ENCODE peak calls at places on chromosomes 11 and 22, in four cellular contexts. One of them, this sample, is unnamed.

GRCh38 chr22:20169253-20169822 is 18.5 kb upstream of the CCDC188 start:
- DNase-seq in CD4-positive, alpha-beta T cell: no peak
- DNase-seq in epithelial cell of esophagus: no peak
- DNase-seq in foreskin keratinocyte: no peak
- DNase-seq in this sample: no peak

GRCh38 chr11:10233581-10233980 is 60.4 kb downstream of the SBF2 start:
- DNase-seq in CD4-positive, alpha-beta T cell: no peak
- DNase-seq in epithelial cell of esophagus: peak
- DNase-seq in foreskin keratinocyte: peak
- DNase-seq in this sample: no peak

GRCh38 chr11:65448074-65448417 is 25.4 kb downstream of the NEAT1 start:
- DNase-seq in CD4-positive, alpha-beta T cell: no peak
- DNase-seq in epithelial cell of esophagus: no peak
- DNase-seq in foreskin keratinocyte: no peak
- DNase-seq in this sample: no peak

GRCh38 chr11:9838229-9838628 is 174.4 kb downstream of the SWAP70 start:
- DNase-seq in CD4-positive, alpha-beta T cell: no peak
- DNase-seq in epithelial cell of esophagus: no peak
- DNase-seq in foreskin keratinocyte: peak
- DNase-seq in this sample: no peak

GRCh38 chr11:409008-409599 is 5.7 kb downstream of the SIGIRR start:
- DNase-seq in CD4-positive, alpha-beta T cell: no peak
- DNase-seq in epithelial cell of esophagus: no peak
- DNase-seq in foreskin keratinocyte: no peak
- DNase-seq in this sample: no peak

GRCh38 chr11:91946397-91947090 is 278.1 kb upstream of the FAT3 start:
- DNase-seq in CD4-positive, alpha-beta T cell: no peak
- DNase-seq in epithelial cell of esophagus: no peak
- DNase-seq in foreskin keratinocyte: no peak
- DNase-seq in this sample: no peak

GRCh38 chr11:103594283-103594682 is 442.2 kb upstream of the DDI1 start:
- DNase-seq in CD4-positive, alpha-beta T cell: no peak
- DNase-seq in epithelial cell of esophagus: peak
- DNase-seq in foreskin keratinocyte: peak
- DNase-seq in this sample: no peak

GRCh38 chr11:70034740-70035365 is 43.3 kb upstream of the ANO1 start:
- DNase-seq in CD4-positive, alpha-beta T cell: no peak
- DNase-seq in epithelial cell of esophagus: no peak
- DNase-seq in foreskin keratinocyte: no peak
- DNase-seq in this sample: no peak

GRCh38 chr22:46224044-46224746 is 25.9 kb downstream of the CDPF1 start:
- DNase-seq in CD4-positive, alpha-beta T cell: no peak
- DNase-seq in epithelial cell of esophagus: no peak
- DNase-seq in foreskin keratinocyte: no peak
- DNase-seq in this sample: no peak

GRCh38 chr11:92384807-92385206 is 160.2 kb downstream of the FAT3 start:
- DNase-seq in CD4-positive, alpha-beta T cell: no peak
- DNase-seq in epithelial cell of esophagus: no peak
- DNase-seq in foreskin keratinocyte: no peak
- DNase-seq in this sample: no peak

GRCh38 chr11:10511046-10511711 is 29.8 kb downstream of the RNF141 start:
- DNase-seq in CD4-positive, alpha-beta T cell: no peak
- DNase-seq in epithelial cell of esophagus: no peak
- DNase-seq in foreskin keratinocyte: no peak
- DNase-seq in this sample: no peak

GRCh38 chr22:44622147-44622427 is 79.9 kb upstream of the PRR5 start:
- DNase-seq in CD4-positive, alpha-beta T cell: peak
- DNase-seq in epithelial cell of esophagus: peak
- DNase-seq in foreskin keratinocyte: no peak
- DNase-seq in this sample: peak

GRCh38 chr22:39148727-39149535 is 3.5 kb downstream of the CBX7 start:
- DNase-seq in CD4-positive, alpha-beta T cell: peak
- DNase-seq in epithelial cell of esophagus: no peak
- DNase-seq in foreskin keratinocyte: no peak
- DNase-seq in this sample: no peak

GRCh38 chr11:33161120-33162005 is at the start of gene CSTF3:
- DNase-seq in CD4-positive, alpha-beta T cell: peak
- DNase-seq in epithelial cell of esophagus: peak
- DNase-seq in foreskin keratinocyte: peak
- DNase-seq in this sample: peak

GRCh38 chr22:25172153-25172552 is 27.5 kb upstream of the CRYBB3 start:
- DNase-seq in CD4-positive, alpha-beta T cell: no peak
- DNase-seq in epithelial cell of esophagus: peak
- DNase-seq in foreskin keratinocyte: no peak
- DNase-seq in this sample: no peak

GRCh38 chr11:69972351-69972802 is 105.7 kb upstream of the ANO1 start:
- DNase-seq in CD4-positive, alpha-beta T cell: peak
- DNase-seq in epithelial cell of esophagus: no peak
- DNase-seq in foreskin keratinocyte: no peak
- DNase-seq in this sample: no peak

GRCh38 chr11:131465746-131466145 is 95.3 kb downstream of the NTM start:
- DNase-seq in CD4-positive, alpha-beta T cell: no peak
- DNase-seq in epithelial cell of esophagus: no peak
- DNase-seq in foreskin keratinocyte: no peak
- DNase-seq in this sample: no peak

GRCh38 chr11:15685311-15685710 is 570.6 kb downstream of the INSC start:
- DNase-seq in CD4-positive, alpha-beta T cell: no peak
- DNase-seq in epithelial cell of esophagus: no peak
- DNase-seq in foreskin keratinocyte: no peak
- DNase-seq in this sample: no peak

GRCh38 chr11:35412285-35412684 is 7.1 kb downstream of the SLC1A2 start:
- DNase-seq in CD4-positive, alpha-beta T cell: no peak
- DNase-seq in epithelial cell of esophagus: no peak
- DNase-seq in foreskin keratinocyte: no peak
- DNase-seq in this sample: no peak

GRCh38 chr11:79342686-79343085 is 98.1 kb downstream of the TENM4 start:
- DNase-seq in CD4-positive, alpha-beta T cell: no peak
- DNase-seq in epithelial cell of esophagus: no peak
- DNase-seq in foreskin keratinocyte: no peak
- DNase-seq in this sample: no peak

GRCh38 chr11:18633256-18634139 is 644 bp downstream of the SPTY2D1 start:
- DNase-seq in CD4-positive, alpha-beta T cell: peak
- DNase-seq in epithelial cell of esophagus: no peak
- DNase-seq in foreskin keratinocyte: no peak
- DNase-seq in this sample: no peak

GRCh38 chr22:44505796-44506354 is 7.8 kb upstream of the RTL6 start:
- DNase-seq in CD4-positive, alpha-beta T cell: no peak
- DNase-seq in epithelial cell of esophagus: no peak
- DNase-seq in foreskin keratinocyte: no peak
- DNase-seq in this sample: no peak

GRCh38 chr11:27209562-27210005 is 153.4 kb downstream of the CCDC34 start:
- DNase-seq in CD4-positive, alpha-beta T cell: no peak
- DNase-seq in epithelial cell of esophagus: peak
- DNase-seq in foreskin keratinocyte: peak
- DNase-seq in this sample: no peak

GRCh38 chr22:37019309-37020191 is at the start of the genes MPST and TST:
- DNase-seq in CD4-positive, alpha-beta T cell: no peak
- DNase-seq in epithelial cell of esophagus: peak
- DNase-seq in foreskin keratinocyte: no peak
- DNase-seq in this sample: peak

GRCh38 chr11:119433369-119433749 is 10.4 kb upstream of the THY1 start:
- DNase-seq in CD4-positive, alpha-beta T cell: no peak
- DNase-seq in epithelial cell of esophagus: peak
- DNase-seq in foreskin keratinocyte: peak
- DNase-seq in this sample: no peak

GRCh38 chr22:48902983-48903650 is 924.6 kb downstream of the BRD1 start:
- DNase-seq in CD4-positive, alpha-beta T cell: no peak
- DNase-seq in epithelial cell of esophagus: no peak
- DNase-seq in foreskin keratinocyte: no peak
- DNase-seq in this sample: no peak

GRCh38 chr11:8382436-8383053 is 118.9 kb upstream of the LMO1 start:
- DNase-seq in CD4-positive, alpha-beta T cell: no peak
- DNase-seq in epithelial cell of esophagus: peak
- DNase-seq in foreskin keratinocyte: peak
- DNase-seq in this sample: no peak

GRCh38 chr11:113833151-113833550 is 42.2 kb downstream of the USP28 start:
- DNase-seq in CD4-positive, alpha-beta T cell: no peak
- DNase-seq in epithelial cell of esophagus: no peak
- DNase-seq in foreskin keratinocyte: no peak
- DNase-seq in this sample: no peak

GRCh38 chr11:44993971-44994705 is 43.5 kb upstream of the TP53I11 start:
- DNase-seq in CD4-positive, alpha-beta T cell: no peak
- DNase-seq in epithelial cell of esophagus: no peak
- DNase-seq in foreskin keratinocyte: no peak
- DNase-seq in this sample: no peak

GRCh38 chr11:19079643-19080440 is 19.3 kb upstream of the MRGPRX2 start:
- DNase-seq in CD4-positive, alpha-beta T cell: no peak
- DNase-seq in epithelial cell of esophagus: peak
- DNase-seq in foreskin keratinocyte: peak
- DNase-seq in this sample: no peak

GRCh38 chr22:38110863-38111852 is 674 bp upstream of the BAIAP2L2 start:
- DNase-seq in CD4-positive, alpha-beta T cell: no peak
- DNase-seq in epithelial cell of esophagus: peak
- DNase-seq in foreskin keratinocyte: no peak
- DNase-seq in this sample: no peak
- TF ChIP-seq CTCF in CD4-positive, alpha-beta T cell: no peak
- TF ChIP-seq CTCF in epithelial cell of esophagus: no peak
- TF ChIP-seq CTCF in foreskin keratinocyte: no peak
- TF ChIP-seq CTCF in this sample: no peak

GRCh38 chr11:132943737-132944556 is 588.4 kb downstream of the OPCML start:
- DNase-seq in CD4-positive, alpha-beta T cell: no peak
- DNase-seq in epithelial cell of esophagus: no peak
- DNase-seq in foreskin keratinocyte: no peak
- DNase-seq in this sample: no peak
- TF ChIP-seq CTCF in CD4-positive, alpha-beta T cell: no peak
- TF ChIP-seq CTCF in epithelial cell of esophagus: no peak
- TF ChIP-seq CTCF in foreskin keratinocyte: no peak
- TF ChIP-seq CTCF in this sample: no peak

GRCh38 chr22:42743501-42743991 is 22.9 kb upstream of the A4GALT start:
- DNase-seq in CD4-positive, alpha-beta T cell: no peak
- DNase-seq in epithelial cell of esophagus: peak
- DNase-seq in foreskin keratinocyte: no peak
- DNase-seq in this sample: no peak

GRCh38 chr22:42742940-42743339 is 22.3 kb upstream of the A4GALT start:
- DNase-seq in CD4-positive, alpha-beta T cell: no peak
- DNase-seq in epithelial cell of esophagus: no peak
- DNase-seq in foreskin keratinocyte: no peak
- DNase-seq in this sample: no peak

GRCh38 chr22:42745118-42745517 is 24.4 kb upstream of the A4GALT start:
- DNase-seq in CD4-positive, alpha-beta T cell: no peak
- DNase-seq in epithelial cell of esophagus: peak
- DNase-seq in foreskin keratinocyte: no peak
- DNase-seq in this sample: no peak

GRCh38 chr22:42752230-42752746 is 31.6 kb upstream of the A4GALT start:
- DNase-seq in CD4-positive, alpha-beta T cell: no peak
- DNase-seq in epithelial cell of esophagus: no peak
- DNase-seq in foreskin keratinocyte: no peak
- DNase-seq in this sample: no peak

DNA sequence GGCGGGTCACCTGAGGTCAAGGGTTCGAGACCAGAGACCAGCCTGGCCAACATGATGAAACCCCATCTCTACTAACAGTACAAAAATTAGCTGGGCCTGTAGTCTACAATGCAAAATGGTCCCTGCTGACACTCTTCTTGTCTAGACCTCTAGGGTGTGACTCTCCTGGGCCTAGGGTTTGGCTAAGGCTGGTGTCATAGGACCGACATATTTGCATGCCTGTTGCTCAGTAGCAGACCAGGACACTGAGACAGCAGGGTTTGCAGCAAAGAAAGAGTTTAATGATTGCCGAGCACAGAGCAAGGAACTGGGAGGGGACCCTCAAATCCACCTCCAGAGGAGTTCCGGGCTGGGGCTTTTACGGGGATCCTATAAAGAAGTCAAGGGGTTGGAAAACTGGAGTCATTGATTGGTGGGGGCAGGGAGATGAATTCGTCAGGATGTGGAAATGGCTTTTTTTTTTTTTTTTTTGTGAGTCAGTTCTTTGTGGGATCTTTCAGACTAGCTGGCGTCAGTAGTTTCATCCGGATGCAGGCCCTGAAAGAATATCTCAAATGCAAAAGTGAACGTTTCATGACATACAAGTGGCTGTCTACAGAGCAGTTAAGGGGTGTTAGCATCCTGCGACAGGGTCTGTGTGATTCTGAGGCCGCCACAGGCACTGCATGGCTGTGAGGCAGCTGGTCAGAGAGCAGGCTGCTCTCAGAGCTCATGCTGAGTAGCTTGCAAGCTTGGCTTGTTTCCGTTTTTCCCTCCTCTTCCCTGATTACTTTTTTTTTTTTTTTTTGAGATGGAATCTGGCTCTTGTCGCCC is 27.2 kb upstream of the A4GALT start:
- DNase-seq in CD4-positive, alpha-beta T cell: no peak
- DNase-seq in epithelial cell of esophagus: peak
- DNase-seq in foreskin keratinocyte: peak
- DNase-seq in this sample: no peak
- TF ChIP-seq CTCF in CD4-positive, alpha-beta T cell: no peak
- TF ChIP-seq CTCF in epithelial cell of esophagus: no peak
- TF ChIP-seq CTCF in foreskin keratinocyte: no peak
- TF ChIP-seq CTCF in this sample: no peak

GRCh38 chr22:33470456-33470855 is 412.3 kb upstream of the SYN3 start:
- DNase-seq in CD4-positive, alpha-beta T cell: no peak
- DNase-seq in epithelial cell of esophagus: no peak
- DNase-seq in foreskin keratinocyte: no peak
- DNase-seq in this sample: no peak

GRCh38 chr22:33464698-33465097 is 406.5 kb upstream of the SYN3 start:
- DNase-seq in CD4-positive, alpha-beta T cell: no peak
- DNase-seq in epithelial cell of esophagus: no peak
- DNase-seq in foreskin keratinocyte: no peak
- DNase-seq in this sample: no peak

GRCh38 chr22:33465554-33465953 is 407.4 kb upstream of the SYN3 start:
- DNase-seq in CD4-positive, alpha-beta T cell: no peak
- DNase-seq in epithelial cell of esophagus: no peak
- DNase-seq in foreskin keratinocyte: no peak
- DNase-seq in this sample: no peak

GRCh38 chr22:33467067-33467466 is 408.9 kb upstream of the SYN3 start:
- DNase-seq in CD4-positive, alpha-beta T cell: no peak
- DNase-seq in epithelial cell of esophagus: no peak
- DNase-seq in foreskin keratinocyte: no peak
- DNase-seq in this sample: no peak

GRCh38 chr22:33467718-33468117 is 409.5 kb upstream of the SYN3 start:
- DNase-seq in CD4-positive, alpha-beta T cell: no peak
- DNase-seq in epithelial cell of esophagus: no peak
- DNase-seq in foreskin keratinocyte: no peak
- DNase-seq in this sample: no peak
- TF ChIP-seq CTCF in CD4-positive, alpha-beta T cell: no peak
- TF ChIP-seq CTCF in epithelial cell of esophagus: no peak
- TF ChIP-seq CTCF in foreskin keratinocyte: peak
- TF ChIP-seq CTCF in this sample: no peak

GRCh38 chr11:80944758-80945157 is 1503.9 kb upstream of the TENM4 start:
- DNase-seq in CD4-positive, alpha-beta T cell: no peak
- DNase-seq in epithelial cell of esophagus: peak
- DNase-seq in foreskin keratinocyte: peak
- DNase-seq in this sample: no peak
- TF ChIP-seq CTCF in CD4-positive, alpha-beta T cell: no peak
- TF ChIP-seq CTCF in epithelial cell of esophagus: no peak
- TF ChIP-seq CTCF in foreskin keratinocyte: no peak
- TF ChIP-seq CTCF in this sample: no peak

GRCh38 chr11:1488575-1489180 is 2.1 kb upstream of the MOB2 start:
- DNase-seq in CD4-positive, alpha-beta T cell: no peak
- DNase-seq in epithelial cell of esophagus: no peak
- DNase-seq in foreskin keratinocyte: no peak
- DNase-seq in this sample: no peak
- TF ChIP-seq CTCF in CD4-positive, alpha-beta T cell: no peak
- TF ChIP-seq CTCF in epithelial cell of esophagus: no peak
- TF ChIP-seq CTCF in foreskin keratinocyte: no peak
- TF ChIP-seq CTCF in this sample: no peak